ENCODE peak calls at places on chromosomes 4 and X, in five cellular contexts. J, V, X, I and K are unnamed samples.

GRCh38 chr4:104166749-104167148 is 327.9 kb downstream of the CXXC4 start:
- DNase-seq in J (no peak), V (no peak), X (no peak), I (no peak), K (no peak)

GRCh38 chr4:128812360-128812958 is 3.0 kb downstream of the JADE1 start:
- DNase-seq in J (peak; percentile 83), V (peak; percentile 75), X (peak; percentile 69), I (peak; percentile 82), K (peak; percentile 51)

GRCh38 chrX:54785901-54786300 is 12.2 kb downstream of the ITIH6 start:
- DNase-seq in J (no peak), V (peak; percentile 32), X (peak; percentile 59), I (no peak), K (peak; percentile 40)

GRCh38 chr4:110165382-110166285 is 32.8 kb downstream of the ELOVL6 start:
- DNase-seq in J (peak; percentile 70), V (peak; percentile 20), X (no peak), I (no peak), K (no peak)

GRCh38 chr4:44493924-44494323 is 45.3 kb upstream of the KCTD8 start:
- DNase-seq in J (peak; percentile 7), V (peak; percentile 52), X (no peak), I (peak; percentile 14), K (peak; percentile 50)

GRCh38 chr4:124941267-124941666 is 228.7 kb upstream of the ANKRD50 start:
- DNase-seq in J (no peak), V (peak; percentile 84), X (no peak), I (no peak), K (no peak)

GRCh38 chr4:87527446-87528240 is 1.5 kb downstream of the SPARCL1 start:
- DNase-seq in J (no peak), V (no peak), X (no peak), I (no peak), K (no peak)

GRCh38 chrX:46837543-46838481 is 969 bp downstream of the RP2 start:
- DNase-seq in J (peak; percentile 63), V (peak; percentile 51), X (no peak), I (no peak), K (no peak)

GRCh38 chr4:142354794-142355416 is 491.2 kb downstream of the INPP4B start:
- DNase-seq in J (no peak), V (no peak), X (no peak), I (no peak), K (no peak)

GRCh38 chrX:11557120-11557519 is 108.6 kb downstream of the ARHGAP6 start:
- DNase-seq in J (peak; percentile 17), V (peak; percentile 31), X (no peak), I (no peak), K (no peak)

GRCh38 chrX:153627675-153628111 is 19.3 kb upstream of the DUSP9 start:
- DNase-seq in J (no peak), V (peak; percentile 92), X (no peak), I (no peak), K (no peak)

GRCh38 chr4:77734928-77735327 is 84.2 kb downstream of the CNOT6L start:
- DNase-seq in J (peak; percentile 91), V (peak; percentile 75), X (no peak), I (no peak), K (no peak)

GRCh38 chrX:40065291-40066046 is 32.3 kb downstream of the BCOR start:
- DNase-seq in J (no peak), V (no peak), X (no peak), I (no peak), K (no peak)

GRCh38 chr4:185534850-185535761 is at the start of gene PDLIM3:
- DNase-seq in J (peak; percentile 73), V (peak; percentile 56), X (peak; percentile 79), I (peak; percentile 65), K (peak; percentile 74)

GRCh38 chrX:81121513-81122363 is 80.0 kb downstream of the HMGN5 start:
- DNase-seq in J (peak; percentile 95), V (peak; percentile 68), X (peak; percentile 89), I (peak; percentile 84), K (peak; percentile 91)

GRCh38 chr4:170386511-170386910 is 296.8 kb upstream of the AADAT start:
- DNase-seq in J (no peak), V (no peak), X (no peak), I (no peak), K (no peak)

GRCh38 chrX:39808471-39808917 is 289.3 kb downstream of the BCOR start:
- DNase-seq in J (peak; percentile 81), V (peak; percentile 88), X (no peak), I (no peak), K (no peak)

GRCh38 chr4:140876597-140877364 is 120.6 kb upstream of the TBC1D9 start:
- DNase-seq in J (no peak), V (no peak), X (no peak), I (no peak), K (no peak)

GRCh38 chrX:41684940-41685339 is 3.8 kb upstream of the GPR34 start:
- DNase-seq in J (no peak), V (no peak), X (no peak), I (no peak), K (no peak)

GRCh38 chrX:66635360-66635759 is 3.5 kb downstream of the EDA2R start:
- DNase-seq in J (peak; percentile 78), V (peak; percentile 49), X (no peak), I (no peak), K (no peak)

GRCh38 chrX:66634272-66634671 is 4.6 kb downstream of the EDA2R start:
- DNase-seq in J (no peak), V (peak; percentile 23), X (no peak), I (no peak), K (no peak)

GRCh38 chrX:66632986-66633385 is 5.9 kb downstream of the EDA2R start:
- DNase-seq in J (no peak), V (no peak), X (no peak), I (no peak), K (no peak)

GRCh38 chrX:66632473-66632872 is 6.4 kb downstream of the EDA2R start:
- DNase-seq in J (no peak), V (no peak), X (no peak), I (no peak), K (no peak)

DNA sequence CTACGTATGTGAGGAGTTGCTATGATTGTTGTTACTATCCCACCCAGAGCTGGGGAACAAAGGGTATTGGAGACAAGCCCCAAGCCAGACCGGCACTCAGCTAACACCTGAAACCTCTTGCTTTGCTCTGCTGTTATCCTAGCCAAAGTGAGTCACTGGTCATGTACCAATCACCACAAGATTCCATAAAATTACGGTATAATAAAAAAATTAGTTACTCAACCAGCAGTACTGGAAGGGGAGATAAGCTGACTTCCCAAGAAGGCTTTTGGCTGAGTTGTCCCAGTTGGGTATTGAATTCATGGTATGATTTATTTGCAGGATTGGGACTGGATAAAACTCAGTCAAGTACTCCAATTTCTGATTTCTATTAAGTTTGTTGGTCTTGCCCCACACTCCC is 5.3 kb downstream of the EDA2R start:
- DNase-seq in J (peak; percentile 27), V (peak; percentile 22), X (no peak), I (no peak), K (no peak)
- H3K4me2 ChIP-seq in J (peak overlapping the region; percentile 39), V (no peak overlapping the region), X (no peak overlapping the region), I (no peak overlapping the region), K (no peak overlapping the region)

GRCh38 chr4:176921256-176921655 is 128.5 kb upstream of the VEGFC start:
- DNase-seq in J (no peak), V (no peak), X (no peak), I (no peak), K (no peak)
- H3K14ac ChIP-seq in J (no peak overlapping the region), V (no peak overlapping the region), X (no peak overlapping the region), I (no peak overlapping the region), K (no peak overlapping the region)

GRCh38 chr4:112854420-112854819 is 195.0 kb upstream of the ANK2 start:
- DNase-seq in J (no peak), V (no peak), X (no peak), I (no peak), K (no peak)

GRCh38 chr4:112853662-112854256 is 195.7 kb upstream of the ANK2 start:
- DNase-seq in J (no peak), V (peak; percentile 9), X (no peak), I (no peak), K (no peak)

GRCh38 chr4:112852586-112852985 is 196.9 kb upstream of the ANK2 start:
- DNase-seq in J (no peak), V (no peak), X (no peak), I (no peak), K (no peak)

GRCh38 chr4:112857461-112857860 is 192.0 kb upstream of the ANK2 start:
- DNase-seq in J (peak; percentile 86), V (peak; percentile 57), X (no peak), I (no peak), K (no peak)

GRCh38 chr4:112855058-112855457 is 194.4 kb upstream of the ANK2 start:
- DNase-seq in J (no peak), V (no peak), X (no peak), I (no peak), K (no peak)
- H2BK12ac ChIP-seq in J (no peak overlapping the region), V (no peak overlapping the region), X (no peak overlapping the region), I (no peak overlapping the region), K (no peak overlapping the region)

DNA sequence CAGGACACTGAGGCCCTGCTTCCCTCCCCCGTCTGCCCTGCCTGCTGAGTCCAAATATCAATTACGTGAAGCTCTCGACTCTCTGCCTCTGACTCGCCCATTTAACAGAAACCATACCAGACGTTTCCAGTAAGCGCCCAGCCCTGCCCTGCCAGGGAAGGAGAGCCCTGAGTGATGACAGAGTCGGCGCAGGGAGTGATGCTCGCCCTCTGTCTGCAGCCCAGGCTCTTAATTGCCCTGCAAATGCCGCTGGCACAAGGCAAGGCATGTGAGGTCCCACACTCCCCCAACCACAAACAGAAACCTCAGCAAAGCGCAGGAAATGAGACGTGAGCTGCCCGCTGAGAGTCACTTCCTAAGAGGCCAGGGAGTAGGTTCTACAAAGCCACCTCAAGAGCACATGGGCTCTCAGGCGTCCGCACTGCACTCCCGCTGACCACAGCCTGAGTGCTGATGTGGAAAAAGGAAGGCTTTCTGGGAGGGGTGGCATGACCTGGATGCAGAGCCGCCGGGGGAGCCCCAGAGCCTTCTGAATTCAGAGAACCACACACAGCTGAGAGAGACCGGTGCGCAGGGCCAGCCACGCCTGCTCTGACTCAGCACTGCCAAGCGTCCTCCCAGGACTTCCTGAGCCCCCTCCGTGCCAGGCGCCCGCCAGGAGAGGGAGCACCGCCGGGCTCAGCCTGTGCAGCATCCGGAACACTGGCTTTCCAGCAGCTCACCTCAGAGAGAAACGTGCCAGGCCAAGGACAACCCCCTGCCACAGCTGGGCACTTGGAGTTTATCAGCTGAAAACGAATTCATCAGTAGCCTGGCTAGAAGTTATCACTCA is 5.3 kb downstream of the ZFYVE28 start:
- DNase-seq in J (peak; percentile 97), V (peak; percentile 45), X (peak; percentile 86), I (peak; percentile 54), K (peak; percentile 95)
- H3K4me2 ChIP-seq in J (peak overlapping the region; percentile 66), V (peak overlapping the region; percentile 13), X (peak overlapping the region; percentile 78), I (peak overlapping the region; percentile 64), K (peak overlapping the region; percentile 75)

GRCh38 chrX:45699158-45699557 is 498.5 kb upstream of the DIPK2B start:
- DNase-seq in J (no peak), V (no peak), X (no peak), I (no peak), K (no peak)

GRCh38 chrX:45696762-45697161 is 496.1 kb upstream of the DIPK2B start:
- DNase-seq in J (peak; percentile 46), V (no peak), X (no peak), I (no peak), K (no peak)

DNA sequence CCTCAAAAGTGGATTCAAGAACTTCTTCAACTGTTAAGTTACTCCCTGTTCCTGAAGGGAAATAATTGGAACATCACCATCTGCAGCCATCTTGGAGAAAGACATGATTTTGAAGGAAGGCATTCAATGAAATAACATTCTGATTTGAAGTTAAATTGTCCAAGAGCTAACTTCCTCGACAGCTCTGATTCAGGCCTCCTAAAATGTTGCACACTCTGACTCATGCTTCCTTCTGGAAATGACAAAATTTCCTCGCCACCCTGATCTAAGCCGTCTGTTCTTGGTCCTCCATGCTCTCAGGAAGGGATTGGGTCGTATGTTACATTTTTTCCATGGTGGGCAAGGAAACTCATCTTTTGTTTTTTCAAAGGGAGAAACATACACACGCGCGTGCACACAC is 496.9 kb upstream of the DIPK2B start:
- DNase-seq in J (peak; percentile 72), V (no peak), X (no peak), I (no peak), K (no peak)
- H3K14ac ChIP-seq in J (no peak overlapping the region), V (no peak overlapping the region), X (no peak overlapping the region), I (no peak overlapping the region), K (no peak overlapping the region)